ENCODE peak calls at places on chromosome 12, in four cellular contexts. E is sigmoid colon, I is psoas muscle, O is AG04449. J is an unnamed sample.

GRCh38 chr12:6434205-6435180 is 10.3 kb upstream of the CD27 start:
- DNase-seq in O (no peak), E (peak), I (no peak), J (no peak)

GRCh38 chr12:108596854-108597558 is 878 bp downstream of the TMEM119 start:
- DNase-seq in O (no peak), I (no peak), E (no peak), J (no peak)

GRCh38 chr12:75969768-75970167 is 61.8 kb downstream of the PHLDA1 start:
- DNase-seq in O (no peak), E (no peak), I (no peak), J (no peak)

GRCh38 chr12:111753144-111753881 is 13.4 kb upstream of the ALDH2 start:
- DNase-seq in E (peak), O (no peak), I (peak), J (peak)

GRCh38 chr12:30437616-30438015 is 258.1 kb downstream of the IPO8 start:
- DNase-seq in I (no peak), E (no peak), O (no peak), J (no peak)

GRCh38 chr12:80189241-80189640 is 89.9 kb downstream of the OTOGL start:
- DNase-seq in O (peak), I (no peak), E (no peak), J (peak)

GRCh38 chr12:26906704-26907103 is 31.1 kb downstream of the INTS13 start:
- DNase-seq in O (no peak), E (no peak), I (no peak), J (no peak)

GRCh38 chr12:11846504-11846903 is 197.0 kb downstream of the ETV6 start:
- DNase-seq in I (no peak), E (no peak), O (no peak), J (no peak)

GRCh38 chr12:54689034-54689372 is 40.8 kb upstream of the DCD start:
- DNase-seq in E (no peak), O (no peak), I (no peak), J (no peak)

GRCh38 chr12:123941485-123942276 is 30.9 kb downstream of the CCDC92 start:
- DNase-seq in O (no peak), I (no peak), E (no peak), J (peak)

GRCh38 chr12:53060721-53061276 is 10.9 kb downstream of the TNS2 start:
- DNase-seq in I (peak), E (peak), O (no peak), J (no peak)

GRCh38 chr12:93784339-93785086 is 107.3 kb downstream of the CRADD start:
- DNase-seq in I (peak), E (peak), O (no peak), J (peak)

GRCh38 chr12:26345471-26346003 is 150.2 kb downstream of the SSPN start:
- DNase-seq in O (no peak), E (no peak), I (no peak), J (no peak)

GRCh38 chr12:75889214-75889613 is 142.4 kb downstream of the PHLDA1 start:
- DNase-seq in E (no peak), O (no peak), I (no peak), J (no peak)

GRCh38 chr12:45379261-45379660 is 163.4 kb downstream of the ANO6 start:
- DNase-seq in I (no peak), O (no peak), E (no peak), J (peak)

GRCh38 chr12:132219323-132219722 is 75.1 kb downstream of the NOC4L start:
- DNase-seq in O (no peak), I (no peak), E (no peak), J (no peak)
- TF ChIP-seq CTCF in O (no peak), I (no peak), E (no peak), J (no peak)

GRCh38 chr12:31804185-31804504 is 75.3 kb upstream of the AMN1 start:
- DNase-seq in O (no peak), E (no peak), I (no peak), J (no peak)
- H3K4me3 ChIP-seq in O (no peak), E (no peak), I (no peak), J (no peak)

DNA sequence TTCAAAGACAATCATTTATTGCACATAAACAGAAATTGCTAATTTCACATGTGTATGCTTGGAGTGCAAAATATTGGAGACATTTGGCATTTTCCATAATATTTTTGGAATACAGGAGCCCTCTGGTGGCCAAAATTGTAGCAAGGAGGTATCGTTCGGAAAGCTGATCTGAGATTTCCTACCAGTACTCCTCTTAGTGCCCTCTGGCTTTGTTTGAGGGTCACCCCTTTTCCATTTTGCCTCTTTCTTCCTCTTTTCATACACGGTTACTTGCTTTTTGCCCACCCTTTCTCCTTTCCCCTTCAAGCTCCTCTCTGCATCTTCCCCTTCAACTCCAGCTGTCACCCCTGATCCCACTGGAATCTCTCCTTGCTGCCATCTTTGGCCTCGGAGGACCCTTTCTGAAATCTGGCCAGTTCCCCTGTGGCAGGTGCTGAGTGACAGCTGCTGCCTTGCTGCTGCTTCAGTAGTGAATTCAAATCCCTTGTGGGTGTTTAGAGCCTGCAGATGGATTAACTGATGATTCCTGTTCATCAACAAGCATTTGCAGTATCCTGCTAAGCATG is 164.6 kb upstream of the PARP11 start:
- DNase-seq in I (no peak), E (no peak), O (no peak), J (peak)
- TF ChIP-seq CTCF in I (peak), E (peak), O (peak), J (peak)

GRCh38 chr12:114687269-114687605 is 3.3 kb upstream of the TBX3 start:
- DNase-seq in I (no peak), E (no peak), O (no peak), J (no peak)
- H3K4me3 ChIP-seq in I (no peak), E (no peak), O (no peak), J (no peak)

DNA sequence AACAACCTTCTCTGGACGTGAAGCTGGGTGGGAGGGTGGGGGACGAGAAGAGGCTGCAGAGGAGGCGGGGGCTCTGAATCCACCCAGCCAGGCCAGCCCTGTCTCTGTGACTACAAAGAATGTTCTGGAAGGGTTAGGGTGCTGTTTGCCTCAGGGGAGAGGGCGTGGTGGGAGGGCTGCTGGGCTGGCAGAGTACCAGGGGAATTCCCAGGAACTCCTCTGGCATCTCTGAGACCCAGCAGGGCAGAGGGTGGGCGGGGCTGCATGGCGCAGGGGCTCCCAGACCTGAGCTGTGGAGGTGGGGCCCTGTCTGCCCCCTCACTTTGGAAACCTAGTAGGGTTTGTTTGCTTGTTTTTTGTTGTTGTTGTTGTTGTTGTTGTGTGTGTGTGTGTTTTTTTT is 45.5 kb upstream of the FZD10 start:
- DNase-seq in O (no peak), I (no peak), E (no peak), J (no peak)
- TF ChIP-seq CTCF in O (no peak), I (no peak), E (no peak), J (no peak)

GRCh38 chr12:65533177-65533883 is 254.8 kb downstream of the MSRB3 start:
- DNase-seq in E (no peak), O (no peak), I (no peak), J (peak)

GRCh38 chr12:65532162-65532561 is 253.7 kb downstream of the MSRB3 start:
- DNase-seq in I (no peak), E (no peak), O (peak), J (peak)

GRCh38 chr12:65534105-65534841 is 255.8 kb downstream of the MSRB3 start:
- DNase-seq in I (no peak), O (no peak), E (no peak), J (no peak)

GRCh38 chr12:65529771-65530435 is 251.4 kb downstream of the MSRB3 start:
- DNase-seq in O (no peak), I (no peak), E (no peak), J (no peak)

DNA sequence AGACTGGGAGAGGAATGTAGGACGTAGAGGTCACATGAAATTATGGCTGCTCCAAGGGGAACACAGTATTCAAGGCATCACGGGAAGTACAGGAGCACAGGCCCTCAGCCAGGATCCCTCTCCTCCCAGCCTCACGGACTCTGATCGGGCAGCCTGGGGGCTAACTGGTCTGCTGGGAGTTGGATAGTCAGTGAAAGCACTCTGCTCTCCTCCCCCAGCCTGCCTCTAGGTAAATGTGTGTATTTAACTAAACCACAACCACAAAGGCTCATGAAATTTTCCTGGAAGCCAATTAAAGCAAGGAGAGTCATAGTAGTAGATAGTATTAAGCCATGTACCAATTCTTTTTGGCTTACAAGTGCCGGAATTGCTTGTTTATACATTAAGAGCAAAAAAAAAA is 254.3 kb downstream of the MSRB3 start:
- DNase-seq in O (peak), E (no peak), I (no peak), J (peak)
- H3K4me3 ChIP-seq in O (no peak), E (no peak), I (no peak), J (no peak)

J was measured in choroid plexus epithelial cell.